ENCODE peak calls at places on chromosomes 2 and 18, in five cellular contexts. I, D, F, N and Y are unnamed samples. For H3K4me1 and H3K27me3, the result is how much of the 10 kb centered on the place peaks cover.

GRCh38 chr2:48205137-48205798 is 299.0 kb upstream of the FBXO11 start:
- DNase-seq in I (no peak), D (no peak), F (no peak), N (no peak), Y (no peak)

GRCh38 chr2:100217323-100217722 is 74.9 kb upstream of the AFF3 start:
- DNase-seq in I (no peak), D (no peak), F (no peak), N (no peak), Y (no peak)

GRCh38 chr18:58045265-58046086 is 1.4 kb downstream of the NEDD4L start:
- DNase-seq in I (peak), D (peak), F (no peak), N (peak), Y (no peak)

GRCh38 chr2:458431-458827 is 170.5 kb upstream of the ALKAL2 start:
- DNase-seq in I (no peak), D (no peak), F (no peak), N (no peak), Y (no peak)

GRCh38 chr2:163681765-163682164 is 54.0 kb downstream of the FIGN start:
- DNase-seq in I (no peak), D (no peak), F (peak), N (no peak), Y (no peak)

GRCh38 chr2:121418494-121419058 is 112.1 kb upstream of the RNU4ATAC start:
- DNase-seq in I (no peak), D (no peak), F (no peak), N (no peak), Y (no peak)

GRCh38 chr2:109403841-109404201 is 209.9 kb downstream of the SEPTIN10 start:
- DNase-seq in I (no peak), D (no peak), F (no peak), N (no peak), Y (no peak)

GRCh38 chr2:226583715-226584114 is 215.9 kb downstream of the IRS1 start:
- DNase-seq in I (no peak), D (no peak), F (no peak), N (no peak), Y (no peak)

GRCh38 chr2:105538840-105539239 is 140.0 kb upstream of the FHL2 start:
- DNase-seq in I (no peak), D (no peak), F (peak), N (no peak), Y (no peak)

GRCh38 chr2:138071720-138072719 is 107.7 kb downstream of the HNMT start:
- DNase-seq in I (no peak), D (no peak), F (no peak), N (no peak), Y (no peak)

GRCh38 chr2:179927041-179927440 is 65.6 kb upstream of the ZNF385B start:
- DNase-seq in I (no peak), D (no peak), F (no peak), N (no peak), Y (no peak)

GRCh38 chr2:121220995-121221394 is 64.0 kb downstream of the TFCP2L1 start:
- DNase-seq in I (no peak), D (no peak), F (no peak), N (no peak), Y (no peak)

GRCh38 chr2:233458826-233459225 is 104.5 kb downstream of the DGKD start:
- DNase-seq in I (no peak), D (no peak), F (no peak), N (no peak), Y (no peak)

GRCh38 chr2:235382091-235383000 is 111.5 kb upstream of the AGAP1 start:
- DNase-seq in I (no peak), D (no peak), F (no peak), N (no peak), Y (no peak)

GRCh38 chr2:172433169-172433568 is 5.8 kb downstream of the ITGA6 start:
- DNase-seq in I (no peak), D (no peak), F (no peak), N (no peak), Y (no peak)
- H3K4me1 ChIP-seq in I (half or more), D (half or more), F (under half), N (under half), Y (under half)

GRCh38 chr2:177832611-177833133 is 239.9 kb downstream of the PDE11A start:
- DNase-seq in I (no peak), D (no peak), F (no peak), N (peak), Y (no peak)

GRCh38 chr2:177826897-177827296 is 245.7 kb downstream of the PDE11A start:
- DNase-seq in I (no peak), D (no peak), F (no peak), N (no peak), Y (no peak)

GRCh38 chr2:177822941-177823340 is 249.6 kb downstream of the PDE11A start:
- DNase-seq in I (no peak), D (no peak), F (no peak), N (no peak), Y (no peak)

GRCh38 chr2:177830881-177831386 is 241.6 kb downstream of the PDE11A start:
- DNase-seq in I (no peak), D (peak), F (no peak), N (no peak), Y (no peak)

GRCh38 chr2:177828546-177828945 is 244.0 kb downstream of the PDE11A start:
- DNase-seq in I (no peak), D (no peak), F (no peak), N (no peak), Y (no peak)
- TF ChIP-seq CTCF in I (no peak), D (no peak), F (no peak), N (no peak), Y (no peak)

GRCh38 chr18:8496186-8496585 is 113.1 kb upstream of the RAB12 start:
- DNase-seq in I (no peak), D (no peak), F (no peak), N (no peak), Y (no peak)
- H3K27me3 ChIP-seq in I (under half), D (under half), F (under half), N (under half), Y (under half)

DNA sequence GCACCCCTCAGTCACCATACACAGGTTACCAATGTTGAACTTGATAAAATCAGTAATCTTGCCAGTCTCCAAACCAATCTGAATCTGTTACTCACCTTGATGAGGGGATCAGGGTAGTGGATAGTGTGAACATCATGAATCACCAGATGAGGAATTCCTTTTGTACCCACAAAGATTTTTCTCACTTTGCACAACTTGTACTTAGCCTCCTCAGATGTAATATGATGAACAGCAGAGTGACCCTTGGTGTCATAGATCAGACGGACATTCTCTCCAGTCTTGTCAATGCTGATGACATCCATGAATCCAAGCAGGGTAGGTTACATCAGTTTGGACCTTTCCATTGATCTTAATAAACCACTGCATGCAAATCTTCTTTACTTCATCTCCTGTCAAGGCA is 54.7 kb downstream of the MDH1 start:
- DNase-seq in I (no peak), D (no peak), F (no peak), N (no peak), Y (no peak)
- H3K4me1 ChIP-seq in I (under half), D (under half), F (under half), N (under half), Y (under half)

GRCh38 chr2:37323770-37324535 is 680 bp downstream of the PRKD3 start:
- DNase-seq in I (peak), D (no peak), F (no peak), N (peak), Y (no peak)

GRCh38 chr2:37323176-37323575 is 1.5 kb downstream of the PRKD3 start:
- DNase-seq in I (no peak), D (no peak), F (no peak), N (no peak), Y (no peak)

GRCh38 chr2:37325625-37326071 is 1.0 kb upstream of the PRKD3 start:
- DNase-seq in I (no peak), D (no peak), F (no peak), N (peak), Y (no peak)

GRCh38 chr2:37324786-37325624 is at the start of gene PRKD3:
- DNase-seq in I (peak), D (peak), F (peak), N (peak), Y (no peak)

DNA sequence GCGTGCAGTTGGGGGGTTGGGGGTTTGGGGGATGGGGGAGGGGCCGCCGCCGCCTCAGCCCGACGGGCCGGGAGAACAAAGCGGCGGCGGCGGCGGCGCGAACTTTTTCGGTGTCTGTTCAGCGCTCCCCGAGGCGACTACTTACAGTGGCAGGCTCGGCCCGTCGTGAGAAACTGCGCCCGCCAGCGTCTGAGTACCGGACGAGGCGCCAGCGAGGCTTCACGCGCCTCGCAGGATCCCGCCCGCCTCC is 172 bp downstream of the PRKD3 start:
- DNase-seq in I (no peak), D (no peak), F (peak), N (no peak), Y (peak)
- TF ChIP-seq CTCF in I (no peak), D (no peak), F (no peak), N (no peak), Y (peak)